ENCODE peak calls at places on chromosomes 2 and 18, in nine cellular contexts. S, E, N, U, H, L, K, J and X are unnamed samples.

GRCh38 chr2:235224410-235224809 is 269.4 kb upstream of the AGAP1 start:
- DNase-seq in S (no peak), E (no peak), N (no peak), U (no peak), H (no peak), L (no peak), K (no peak), J (no peak), X (no peak)

GRCh38 chr18:45856526-45856925 is 31.1 kb downstream of the SIGLEC15 start:
- DNase-seq in S (no peak), E (no peak), N (no peak), U (no peak), H (no peak), L (no peak), K (no peak), J (no peak), X (no peak)

GRCh38 chr18:54607213-54607934 is 16.3 kb downstream of the DYNAP start:
- DNase-seq in S (peak), E (no peak), N (no peak), U (peak), H (peak), L (peak), K (no peak), J (peak), X (peak)

GRCh38 chr2:134189009-134189717 is 64.7 kb upstream of the MGAT5 start:
- DNase-seq in S (no peak), E (no peak), N (no peak), U (no peak), H (peak), L (peak), K (no peak), J (peak), X (no peak)

GRCh38 chr2:240519396-240520142 is 38.2 kb downstream of the ANKMY1 start:
- DNase-seq in S (peak), E (no peak), N (peak), U (no peak), H (no peak), L (no peak), K (no peak), J (no peak), X (peak)

GRCh38 chr2:8303322-8303832 is 378.5 kb upstream of the ID2 start:
- DNase-seq in S (no peak), E (no peak), N (peak), U (no peak), H (no peak), L (no peak), K (no peak), J (peak), X (peak)

GRCh38 chr2:225073198-225073597 is 30.9 kb upstream of the DOCK10 start:
- DNase-seq in S (no peak), E (no peak), N (no peak), U (no peak), H (no peak), L (no peak), K (no peak), J (no peak), X (no peak)

GRCh38 chr2:114800371-114800770 is 357.9 kb downstream of the DPP10 start:
- DNase-seq in S (no peak), E (no peak), N (no peak), U (no peak), H (no peak), L (no peak), K (no peak), J (no peak), X (no peak)

GRCh38 chr2:39898934-39899333 is 119.9 kb upstream of the THUMPD2 start:
- DNase-seq in S (no peak), E (no peak), N (no peak), U (no peak), H (no peak), L (no peak), K (no peak), J (no peak), X (no peak)

GRCh38 chr18:37314534-37314933 is 251.1 kb downstream of the CELF4 start:
- DNase-seq in S (peak), E (no peak), N (no peak), U (no peak), H (no peak), L (no peak), K (no peak), J (no peak), X (no peak)

GRCh38 chr18:60277855-60278480 is 94.6 kb downstream of the MC4R start:
- DNase-seq in S (no peak), E (no peak), N (no peak), U (no peak), H (no peak), L (no peak), K (no peak), J (no peak), X (no peak)

GRCh38 chr2:233799087-233799665 is 21.0 kb downstream of the MROH2A start:
- DNase-seq in S (peak), E (no peak), N (no peak), U (no peak), H (no peak), L (no peak), K (peak), J (no peak), X (no peak)

GRCh38 chr18:49812321-49813070 is 837 bp downstream of the ACAA2 start:
- DNase-seq in S (peak), E (no peak), N (no peak), U (no peak), H (no peak), L (no peak), K (no peak), J (no peak), X (no peak)

GRCh38 chr18:54127759-54128378 is 96.6 kb downstream of the MBD2 start:
- DNase-seq in S (peak), E (peak), N (peak), U (peak), H (peak), L (no peak), K (no peak), J (no peak), X (peak)